ENCODE peak calls at places on chromosomes 12 and 14, in eight cellular contexts. A is keratinocyte, P is heart left ventricle, R is ovary, M is astrocyte of the spinal cord, W is epithelial cell of esophagus, N is NB4, F is brain microvascular endothelial cell. U is an unnamed sample.

GRCh38 chr12:14774944-14775651 is 28.2 kb downstream of the WBP11 start:
- DNase-seq in A (no peak), P (peak), R (peak), M (peak), W (peak), N (peak), F (peak), U (peak)

GRCh38 chr14:96053600-96054381 is 14.6 kb downstream of the C14orf132 start:
- DNase-seq in A (no peak), P (no peak), R (peak), M (peak), W (peak), N (no peak), F (peak), U (peak)

GRCh38 chr12:75378354-75378753 is 12.5 kb upstream of the GLIPR1L2 start:
- DNase-seq in A (no peak), P (no peak), R (no peak), M (no peak), W (no peak), N (no peak), F (no peak), U (peak)

GRCh38 chr12:64826234-64826633 is 1.8 kb downstream of the TBC1D30 start:
- DNase-seq in A (no peak), P (peak), R (peak), M (peak), W (peak), N (peak), F (peak), U (peak)

GRCh38 chr12:572532-572899 is 90.7 kb downstream of the NINJ2 start:
- DNase-seq in A (no peak), P (no peak), R (no peak), M (no peak), W (peak), N (peak), F (no peak), U (peak)

GRCh38 chr14:100735271-100735670 is 8.6 kb downstream of the DLK1 start:
- DNase-seq in A (no peak), P (no peak), R (peak), M (no peak), W (no peak), N (no peak), F (no peak), U (no peak)

GRCh38 chr14:98028156-98028555 is 1231.0 kb downstream of the VRK1 start:
- DNase-seq in A (no peak), P (no peak), R (no peak), M (no peak), W (no peak), N (no peak), F (no peak), U (no peak)

GRCh38 chr14:56463491-56463890 is 116.1 kb upstream of the TMEM260 start:
- DNase-seq in A (no peak), P (no peak), R (no peak), M (no peak), W (no peak), N (no peak), F (no peak), U (no peak)

GRCh38 chr12:106918746-106919145 is 37.0 kb upstream of the TMEM263 start:
- DNase-seq in A (no peak), P (no peak), R (no peak), M (peak), W (peak), N (peak), F (peak), U (peak)

GRCh38 chr12:110005319-110005973 is 6.2 kb downstream of the ANKRD13A start:
- DNase-seq in A (no peak), P (no peak), R (no peak), M (no peak), W (no peak), N (no peak), F (no peak), U (no peak)

GRCh38 chr14:65241125-65241752 is 138.9 kb upstream of the MAX start:
- DNase-seq in A (no peak), P (no peak), R (no peak), M (no peak), W (no peak), N (no peak), F (no peak), U (no peak)

GRCh38 chr14:24670594-24670993 is 36.6 kb upstream of the GZMB start:
- DNase-seq in A (no peak), P (no peak), R (no peak), M (no peak), W (no peak), N (no peak), F (no peak), U (no peak)

GRCh38 chr14:24576766-24577165 is 716 bp upstream of the CTSG start:
- DNase-seq in A (no peak), P (no peak), R (no peak), M (no peak), W (no peak), N (peak), F (no peak), U (no peak)

GRCh38 chr14:54474232-54474793 is 14.5 kb downstream of the GMFB start:
- DNase-seq in A (no peak), P (no peak), R (no peak), M (peak), W (no peak), N (no peak), F (no peak), U (peak)

GRCh38 chr14:65751510-65751909 is 339.0 kb downstream of the FUT8 start:
- DNase-seq in A (no peak), P (no peak), R (no peak), M (no peak), W (no peak), N (no peak), F (no peak), U (no peak)

GRCh38 chr12:106487664-106488063 is 95.1 kb upstream of the RFX4 start:
- DNase-seq in A (no peak), P (no peak), R (no peak), M (no peak), W (no peak), N (peak), F (no peak), U (no peak)

GRCh38 chr12:130031571-130032189 is 127.9 kb upstream of the TMEM132D start:
- DNase-seq in A (peak), P (peak), R (no peak), M (peak), W (peak), N (peak), F (peak), U (peak)

GRCh38 chr12:85301054-85301453 is 21.0 kb downstream of the ALX1 start:
- DNase-seq in A (no peak), P (no peak), R (no peak), M (no peak), W (peak), N (no peak), F (no peak), U (no peak)

GRCh38 chr14:59787045-59787674 is 83.4 kb downstream of the RTN1 start:
- DNase-seq in A (no peak), P (no peak), R (no peak), M (peak), W (no peak), N (no peak), F (no peak), U (peak)

GRCh38 chr14:21965042-21965441 is 291.4 kb upstream of the OR4E1 start:
- DNase-seq in A (no peak), P (no peak), R (no peak), M (no peak), W (no peak), N (no peak), F (no peak), U (no peak)

GRCh38 chr12:54370218-54370730 is 6.0 kb upstream of the GPR84 start:
- DNase-seq in A (no peak), P (peak), R (peak), M (peak), W (peak), N (peak), F (peak), U (peak)
- H3K4me3 ChIP-seq in A (no peak), P (peak), R (peak), M (peak), W (no peak), N (peak), F (peak), U (peak)

GRCh38 chr14:85539510-85539909 is 9.6 kb downstream of the FLRT2 start:
- DNase-seq in A (no peak), P (no peak), R (no peak), M (no peak), W (no peak), N (no peak), F (no peak), U (no peak)
- TF ChIP-seq CTCF in A (no peak), P (no peak), R (no peak), M (no peak), W (no peak), N (no peak), F (no peak), U (no peak)

DNA sequence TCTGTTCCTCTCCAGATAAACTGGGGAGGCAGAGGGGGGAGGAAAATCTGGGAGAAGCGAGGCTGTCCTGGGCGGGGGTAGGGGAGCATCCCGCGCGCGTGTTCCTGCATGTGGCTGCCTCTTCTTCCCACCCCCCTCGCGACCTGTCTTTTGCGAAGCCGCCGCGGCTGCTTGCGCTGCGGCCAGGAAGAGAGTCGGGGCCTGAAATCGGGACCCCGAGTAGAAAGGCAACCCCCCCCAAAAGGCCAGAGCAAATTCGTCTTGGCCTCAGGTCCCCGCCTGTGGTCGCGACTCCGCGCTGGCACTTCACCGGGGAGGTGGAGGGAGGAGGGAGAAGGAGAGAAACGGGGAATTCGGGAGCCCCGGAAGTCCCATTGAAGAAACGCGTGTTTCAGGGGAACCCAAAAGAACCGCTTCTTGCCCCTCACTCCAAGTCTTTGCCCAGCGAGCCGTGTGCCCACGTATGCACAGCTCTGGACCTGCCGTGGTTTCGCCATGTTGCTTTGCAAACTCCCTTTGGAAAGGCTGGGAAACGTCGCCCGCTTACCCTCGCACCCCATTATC is 916 bp downstream of the CCND2 start:
- DNase-seq in A (no peak), P (no peak), R (no peak), M (no peak), W (no peak), N (peak), F (no peak), U (no peak)
- H3K4me3 ChIP-seq in A (peak), P (peak), R (peak), M (peak), W (peak), N (peak), F (peak), U (peak)

GRCh38 chr12:62436164-62436503 is 30.5 kb upstream of the MON2 start:
- DNase-seq in A (no peak), P (peak), R (no peak), M (no peak), W (no peak), N (no peak), F (no peak), U (no peak)
- TF ChIP-seq CTCF in A (no peak), P (no peak), R (no peak), M (no peak), W (no peak), N (no peak), F (no peak), U (no peak)

GRCh38 chr12:113634982-113635381 is 163.3 kb upstream of the LHX5 start:
- DNase-seq in A (no peak), P (no peak), R (no peak), M (no peak), W (no peak), N (no peak), F (no peak), U (no peak)

GRCh38 chr12:113630625-113631024 is 159.0 kb upstream of the LHX5 start:
- DNase-seq in A (no peak), P (no peak), R (no peak), M (no peak), W (no peak), N (no peak), F (no peak), U (no peak)

GRCh38 chr12:113639474-113639873 is 167.8 kb upstream of the LHX5 start:
- DNase-seq in A (no peak), P (no peak), R (no peak), M (no peak), W (no peak), N (no peak), F (no peak), U (no peak)

DNA sequence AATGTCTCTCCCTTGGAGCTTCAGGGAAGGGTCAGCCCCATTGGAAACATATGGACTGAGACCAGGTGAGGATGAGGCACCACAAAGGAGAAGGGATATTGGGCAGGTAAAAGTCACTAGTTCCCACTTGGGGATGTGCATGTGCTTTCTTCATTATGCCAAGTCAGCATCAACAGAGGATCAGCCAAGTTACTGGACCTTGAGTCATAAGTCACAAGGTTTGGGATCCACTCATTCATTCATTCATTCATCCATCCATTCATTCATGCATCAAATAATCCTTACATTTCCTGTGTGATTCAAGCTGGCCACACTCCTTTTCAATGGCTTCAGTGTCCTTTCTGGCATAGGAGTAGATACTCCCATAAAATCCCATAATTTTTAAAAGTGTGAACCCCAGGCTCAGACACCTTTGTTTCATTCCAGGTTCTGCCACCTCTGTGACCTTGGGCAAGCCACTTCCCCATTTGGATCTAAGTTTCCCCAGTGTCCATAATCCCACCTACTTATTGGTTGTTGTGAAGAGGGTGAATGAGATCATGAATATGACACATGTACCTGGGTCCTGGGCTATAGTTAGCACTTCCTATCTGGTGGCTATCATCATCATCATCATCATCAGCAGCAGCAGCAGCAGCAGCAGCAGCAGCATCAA is 162.1 kb upstream of the LHX5 start:
- DNase-seq in A (no peak), P (no peak), R (no peak), M (no peak), W (no peak), N (no peak), F (no peak), U (no peak)
- H3K4me3 ChIP-seq in A (no peak), P (no peak), R (no peak), M (no peak), W (no peak), N (no peak), F (no peak), U (no peak)

GRCh38 chr12:50101663-50102062 is 2.1 kb upstream of the GPD1 start:
- DNase-seq in A (no peak), P (no peak), R (no peak), M (peak), W (peak), N (peak), F (no peak), U (peak)
- TF ChIP-seq CTCF in A (peak), P (peak), R (peak), M (peak), W (peak), N (peak), F (peak), U (peak)

GRCh38 chr14:103057372-103058208 is at the start of gene CDC42BPB:
- DNase-seq in A (no peak), P (peak), R (peak), M (peak), W (peak), N (peak), F (peak), U (peak)

GRCh38 chr14:103058209-103059055 is 1.1 kb upstream of the CDC42BPB start:
- DNase-seq in A (no peak), P (no peak), R (peak), M (peak), W (no peak), N (no peak), F (no peak), U (peak)

GRCh38 chr14:103057028-103057371 is 349 bp downstream of the CDC42BPB start:
- DNase-seq in A (no peak), P (no peak), R (peak), M (peak), W (no peak), N (peak), F (no peak), U (peak)

GRCh38 chr14:103056322-103057027 is 874 bp downstream of the CDC42BPB start:
- DNase-seq in A (no peak), P (peak), R (peak), M (peak), W (peak), N (peak), F (peak), U (peak)

DNA sequence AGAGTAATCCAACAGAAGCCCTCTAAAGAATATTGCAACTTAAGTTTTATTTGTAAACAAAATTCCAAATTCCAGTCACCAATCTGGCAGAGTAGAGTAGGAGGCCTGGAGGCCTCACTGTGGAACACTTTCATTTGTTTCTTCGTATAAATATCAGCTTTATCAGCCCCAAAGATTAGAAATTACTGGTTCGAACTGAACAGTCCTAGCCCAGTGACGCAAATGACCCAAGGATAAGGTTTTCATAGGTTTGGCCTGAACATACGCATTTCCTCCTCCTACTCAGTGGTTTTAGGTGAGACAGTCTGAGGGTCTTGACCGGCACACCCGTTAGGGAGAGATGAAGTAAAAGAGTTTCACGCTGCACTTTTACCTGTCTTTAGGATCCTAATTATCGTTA is 1.7 kb downstream of the CDC42BPB start:
- DNase-seq in A (no peak), P (no peak), R (no peak), M (no peak), W (no peak), N (no peak), F (no peak), U (peak)
- H3K4me3 ChIP-seq in A (peak), P (no peak), R (peak), M (peak), W (peak), N (peak), F (peak), U (peak)

GRCh38 chr14:71011479-71011878 is 104.2 kb downstream of the PCNX1 start:
- DNase-seq in A (no peak), P (no peak), R (no peak), M (no peak), W (no peak), N (no peak), F (no peak), U (peak)
- TF ChIP-seq CTCF in A (no peak), P (peak), R (no peak), M (peak), W (peak), N (no peak), F (peak), U (peak)

DNA sequence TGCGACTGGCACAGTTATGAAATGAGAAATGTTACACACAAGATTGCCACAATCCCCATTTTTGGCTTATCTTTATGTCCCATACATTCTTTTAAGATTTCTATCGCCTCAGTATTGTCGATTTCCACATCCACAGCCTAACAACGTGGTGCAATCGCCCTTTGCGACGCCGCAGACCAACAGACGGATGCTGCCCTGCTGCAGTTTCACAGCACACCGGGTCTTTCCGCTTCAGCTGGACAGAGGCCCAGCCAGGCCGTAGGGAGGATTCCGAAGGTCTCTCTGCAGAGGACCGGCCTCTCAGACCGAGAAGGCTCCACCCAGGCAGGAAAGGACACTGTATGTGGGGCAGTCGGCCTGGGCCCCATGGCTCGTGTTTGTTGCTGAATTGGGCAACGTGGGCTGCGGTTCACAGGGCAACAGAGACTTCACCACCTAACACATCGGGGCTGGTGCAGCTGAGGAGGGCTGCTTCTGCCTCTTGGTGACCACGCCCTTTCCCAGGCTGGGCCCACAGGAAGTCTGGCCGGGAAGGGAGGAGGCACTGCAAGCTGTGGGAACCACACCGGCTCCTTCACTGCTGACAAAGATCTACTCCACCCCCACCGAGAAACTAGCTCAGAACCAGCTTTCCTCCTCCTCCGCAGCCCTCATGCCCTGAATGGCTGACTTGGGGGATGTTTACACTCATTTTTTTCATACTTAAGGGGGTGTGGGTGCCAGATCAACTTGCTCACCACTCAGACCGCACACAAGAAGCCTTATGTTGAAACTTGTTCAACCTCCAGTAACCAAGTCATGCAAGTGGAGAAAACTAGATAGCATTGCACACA is 32.9 kb upstream of the MDM1 start:
- DNase-seq in A (peak), P (peak), R (peak), M (peak), W (peak), N (peak), F (peak), U (peak)
- H3K4me3 ChIP-seq in A (peak), P (peak), R (peak), M (peak), W (peak), N (peak), F (peak), U (peak)

U was measured in choroid plexus epithelial cell.